ENCODE peak calls at places on chromosomes 1 and 21, in eight cellular contexts. V is DMS153, F is NCI-H1092 treated with DMSO at 0.1 percent for 48 hours, N is bronchial epithelial cell, A is HT1080, G is adrenal gland, K is T-helper 2 cell, Y is GF-D8. C is an unnamed sample.

GRCh38 chr1:155127105-155127671 is 488 bp upstream of the EFNA1 start:
- DNase-seq in F (no peak), K (no peak), V (peak; percentile 70), A (peak; percentile 11), Y (no peak), N (peak; percentile 92), G (peak; percentile 81), C (peak; percentile 79)

GRCh38 chr21:38478782-38479181 is 19.5 kb downstream of the ERG start:
- DNase-seq in K (no peak), G (no peak), V (no peak), Y (peak; percentile 64), A (no peak), F (no peak), N (peak; percentile 100), C (no peak)

GRCh38 chr1:43438576-43439120 is 15.1 kb downstream of the HYI start:
- DNase-seq in V (no peak), G (no peak), Y (no peak), A (no peak), F (no peak), N (no peak), K (no peak), C (no peak)

GRCh38 chr1:175207971-175208370 is 15.4 kb upstream of the KIAA0040 start:
- DNase-seq in N (no peak), V (peak; percentile 91), G (no peak), K (no peak), A (no peak), Y (no peak), F (peak; percentile 93), C (peak; percentile 99)

GRCh38 chr21:44006656-44007055 is 5.5 kb upstream of the TRAPPC10 start:
- DNase-seq in F (no peak), V (no peak), A (no peak), K (no peak), G (no peak), Y (no peak), N (no peak), C (no peak)

GRCh38 chr1:22925111-22925510 is 47.6 kb downstream of the LACTBL1 start:
- DNase-seq in Y (no peak), G (no peak), N (no peak), V (no peak), F (no peak), K (no peak), A (no peak), C (no peak)

GRCh38 chr1:84570436-84571149 is 3.6 kb downstream of the CTBS start:
- DNase-seq in N (peak; percentile 30), F (no peak), G (no peak), A (no peak), V (no peak), K (no peak), Y (no peak), C (no peak)

GRCh38 chr1:84110629-84111028 is 33.4 kb upstream of the PRKACB start:
- DNase-seq in Y (no peak), K (no peak), N (no peak), V (no peak), A (no peak), G (no peak), F (no peak), C (no peak)

GRCh38 chr1:197130677-197131304 is 15.7 kb downstream of the ASPM start:
- DNase-seq in G (no peak), Y (no peak), V (no peak), F (no peak), N (peak; percentile 54), A (no peak), K (no peak), C (no peak)

GRCh38 chr1:115430717-115431116 is 92.7 kb upstream of the NGF start:
- DNase-seq in G (peak; percentile 52), N (peak; percentile 97), A (peak; percentile 93), K (no peak), F (no peak), Y (no peak), V (peak; percentile 82), C (peak; percentile 33)

GRCh38 chr1:66705100-66705499 is 47.2 kb upstream of the DYNLT5 start:
- DNase-seq in F (no peak), A (no peak), Y (no peak), G (peak; percentile 53), K (no peak), V (no peak), N (peak; percentile 35), C (no peak)

GRCh38 chr1:235588916-235589515 is 60.6 kb downstream of the GNG4 start:
- DNase-seq in V (no peak), F (no peak), N (peak; percentile 48), Y (no peak), G (no peak), A (peak; percentile 74), K (no peak), C (no peak)

GRCh38 chr1:24390924-24391782 is 22.4 kb downstream of the STPG1 start:
- DNase-seq in G (peak; percentile 79), Y (peak; percentile 9), K (peak; percentile 56), N (peak; percentile 67), V (peak; percentile 40), F (peak; percentile 64), A (peak; percentile 76), C (peak; percentile 72)

GRCh38 chr1:25022361-25023189 is 92.5 kb upstream of the RUNX3 start:
- DNase-seq in K (peak; percentile 76), G (peak; percentile 51), N (peak; percentile 63), F (no peak), Y (peak; percentile 86), A (peak; percentile 99), V (peak; percentile 35), C (peak; percentile 17)

GRCh38 chr1:198544265-198544664 is 3.8 kb upstream of the ATP6V1G3 start:
- DNase-seq in F (no peak), K (no peak), G (no peak), Y (no peak), N (no peak), V (no peak), A (no peak), C (peak; percentile 44)

GRCh38 chr1:186152227-186152944 is 222.7 kb downstream of the TPR start:
- DNase-seq in V (no peak), F (no peak), G (no peak), A (peak; percentile 72), K (no peak), N (peak; percentile 85), Y (no peak), C (no peak)

GRCh38 chr1:44557756-44558155 is 116.5 kb downstream of the TMEM53 start:
- DNase-seq in K (no peak), A (peak; percentile 49), N (peak; percentile 67), F (no peak), Y (no peak), V (no peak), G (no peak), C (no peak)

GRCh38 chr1:171292799-171293198 is 21.2 kb upstream of the FMO4 start:
- DNase-seq in Y (no peak), A (no peak), V (no peak), N (no peak), K (no peak), F (no peak), G (peak; percentile 10), C (no peak)

GRCh38 chr1:246565751-246566127 is 322 bp downstream of the TFB2M start:
- DNase-seq in V (no peak), K (no peak), Y (no peak), N (no peak), G (no peak), F (no peak), A (no peak), C (no peak)

GRCh38 chr1:7540816-7541215 is 230.3 kb upstream of the VAMP3 start:
- DNase-seq in F (no peak), G (no peak), Y (no peak), A (no peak), K (no peak), N (no peak), V (no peak), C (no peak)

GRCh38 chr1:10433790-10434189 is 3.6 kb downstream of the CENPS start:
- DNase-seq in V (no peak), A (no peak), G (no peak), Y (no peak), N (no peak), K (no peak), F (no peak), C (no peak)

GRCh38 chr1:180893614-180894013 is 19.1 kb upstream of the KIAA1614 start:
- DNase-seq in N (no peak), K (no peak), G (no peak), A (no peak), V (no peak), F (no peak), Y (no peak), C (no peak)

GRCh38 chr1:57167997-57168396 is 202.2 kb upstream of the C8B start:
- DNase-seq in K (no peak), G (no peak), F (no peak), Y (no peak), V (no peak), N (no peak), A (no peak), C (no peak)

GRCh38 chr1:23463286-23463685 is 20.7 kb downstream of the ASAP3 start:
- DNase-seq in N (no peak), F (no peak), A (no peak), K (no peak), G (no peak), Y (no peak), V (no peak), C (no peak)

GRCh38 chr1:245715291-245715701 is 560.5 kb downstream of the KIF26B start:
- DNase-seq in F (no peak), V (no peak), Y (no peak), G (no peak), K (no peak), N (no peak), A (peak; percentile 56), C (no peak)

GRCh38 chr21:14215971-14216621 is at the start of gene RBM11:
- DNase-seq in F (peak; percentile 30), G (peak; percentile 73), A (peak; percentile 48), Y (no peak), K (peak; percentile 48), N (peak; percentile 49), V (peak; percentile 45), C (peak; percentile 83)

C was measured in NCI-H1417.